ENCODE peak calls at places on chromosomes 3 and 15, in nine cellular contexts. H is NCI-H1694 treated with DMSO at 0.1 percent for 48 hours; C is mucosa of gallbladder; V is fibroblast of pulmonary artery; S is left lung; B is NCI-H524 treated with DMSO at 0.1 percent for 48 hours; M is activated CD4-positive, alpha-beta memory T cell treated with anti-CD3 and anti-CD28 coated beads, Interleukin-2, amount 10 ng/mL, durations not matched to agents 7 days and 5 days; X is adipocyte; U is Right ventricle myocardium superior. A is an unnamed sample.

GRCh38 chr15:47711654-47712053 is 5.7 kb upstream of the SEMA6D start:
- DNase-seq in X (peak; percentile 51), V (peak; percentile 40), S (no peak), C (no peak), U (no peak), M (no peak), H (no peak), B (no peak), A (peak; percentile 65)

GRCh38 chr3:118671192-118671591 is 363.5 kb downstream of the IGSF11 start:
- DNase-seq in S (no peak), U (no peak), V (no peak), H (no peak), B (no peak), C (no peak), M (no peak), X (no peak), A (no peak)

GRCh38 chr3:52023860-52024764 is 28.4 kb upstream of the RPL29 start:
- DNase-seq in C (no peak), M (no peak), H (no peak), X (no peak), B (no peak), S (no peak), U (no peak), V (no peak), A (no peak)

GRCh38 chr3:111864821-111865656 is 6.0 kb downstream of the PHLDB2 start:
- DNase-seq in M (no peak), S (no peak), V (peak; percentile 96), U (no peak), X (peak; percentile 77), B (no peak), C (peak; percentile 20), H (no peak), A (no peak)

GRCh38 chr3:196639517-196640500 is at the start of gene NRROS:
- DNase-seq in H (no peak), V (peak; percentile 60), M (peak; percentile 82), S (peak; percentile 84), X (peak; percentile 64), U (peak; percentile 87), B (no peak), C (peak; percentile 69), A (peak; percentile 27)

GRCh38 chr3:45029661-45030060 is 3.6 kb downstream of the CLEC3B start:
- DNase-seq in S (no peak), B (no peak), V (peak; percentile 38), X (peak; percentile 45), U (no peak), C (no peak), H (no peak), M (no peak), A (no peak)

GRCh38 chr3:183085634-183086390 is 13.5 kb downstream of the MCCC1 start:
- DNase-seq in X (peak; percentile 27), H (no peak), V (peak; percentile 27), U (no peak), S (no peak), M (no peak), C (no peak), B (no peak), A (peak; percentile 43)

GRCh38 chr15:48803877-48804276 is 7.0 kb downstream of the CEP152 start:
- DNase-seq in M (no peak), S (no peak), U (no peak), V (no peak), C (no peak), X (no peak), B (no peak), H (no peak), A (no peak)

GRCh38 chr15:94225616-94226015 is 5.7 kb upstream of the MCTP2 start:
- DNase-seq in M (no peak), B (no peak), H (no peak), X (peak; percentile 64), C (no peak), U (no peak), S (no peak), V (no peak), A (no peak)

A was measured in HAP-1.